ENCODE peak calls at places on chromosomes 2 and 18, in eight cellular contexts. A is fibroblast of lung; T is K562; Q is CD8-positive, alpha-beta T cell; G is PC-9; Z is right lobe of liver; N is GM23338; I is esophagus squamous epithelium. V is an unnamed sample. For H3K4me1 and H3K27me3, the result is how much of the 10 kb centered on the place peaks cover.

GRCh38 chr2:127576433-127577207 is 41.1 kb downstream of the MYO7B start:
- DNase-seq in A (peak), G (peak), Q (no peak), N (peak), T (no peak), I (no peak), Z (peak), V (peak)

GRCh38 chr2:189291460-189291859 is 111.9 kb upstream of the COL5A2 start:
- DNase-seq in T (no peak), G (no peak), N (no peak), I (no peak), Z (no peak), Q (no peak), A (peak), V (no peak)

GRCh38 chr2:15177103-15177502 is 384.0 kb downstream of the NBAS start:
- DNase-seq in Q (peak), A (peak), I (no peak), G (peak), Z (no peak), T (no peak), N (no peak), V (no peak)

GRCh38 chr2:227655454-227655853 is 11.2 kb upstream of the SCYGR5 start:
- DNase-seq in Z (no peak), Q (no peak), T (peak), I (no peak), G (peak), A (peak), N (no peak), V (no peak)

GRCh38 chr18:45341454-45341853 is 273.8 kb upstream of the SLC14A2 start:
- DNase-seq in A (no peak), Z (no peak), G (no peak), T (no peak), N (no peak), Q (no peak), I (no peak), V (no peak)

GRCh38 chr2:79580175-79580574 is 67.3 kb downstream of the CTNNA2 start:
- DNase-seq in Q (no peak), N (peak), I (no peak), T (no peak), Z (no peak), G (no peak), A (peak), V (peak)

GRCh38 chr2:38496927-38497669 is 105.6 kb downstream of the HNRNPLL start:
- DNase-seq in N (no peak), T (no peak), G (no peak), Q (no peak), A (no peak), Z (peak), I (no peak), V (no peak)

GRCh38 chr2:67169417-67170140 is 227.6 kb upstream of the ETAA1 start:
- DNase-seq in T (no peak), A (peak), I (no peak), G (no peak), N (no peak), Z (no peak), Q (no peak), V (no peak)

GRCh38 chr2:178229927-178230326 is 35.6 kb downstream of the OSBPL6 start:
- DNase-seq in G (no peak), Z (no peak), A (no peak), N (no peak), T (no peak), I (no peak), Q (no peak), V (no peak)

GRCh38 chr2:240513544-240514287 is 44.1 kb downstream of the ANKMY1 start:
- DNase-seq in I (peak), Z (peak), A (peak), Q (peak), N (peak), G (peak), T (peak), V (peak)

GRCh38 chr2:8632755-8633154 is 49.1 kb upstream of the ID2 start:
- DNase-seq in I (no peak), N (no peak), T (no peak), Q (no peak), Z (no peak), G (no peak), A (no peak), V (peak)

GRCh38 chr2:32680937-32681336 is 53.1 kb downstream of the TTC27 start:
- DNase-seq in Z (no peak), N (no peak), T (no peak), G (no peak), A (peak), Q (no peak), I (no peak), V (no peak)

GRCh38 chr2:96106991-96107882 is 9.1 kb downstream of the ADRA2B start:
- DNase-seq in N (no peak), G (no peak), T (no peak), I (no peak), A (no peak), Z (peak), Q (no peak), V (peak)

GRCh38 chr18:46469186-46469915 is 187.7 kb downstream of the LOXHD1 start:
- DNase-seq in N (no peak), Z (no peak), T (no peak), A (peak), G (peak), I (no peak), Q (no peak), V (no peak)

GRCh38 chr2:52294628-52295027 is 1262.7 kb upstream of the NRXN1 start:
- DNase-seq in T (no peak), A (no peak), Q (no peak), N (no peak), I (no peak), G (no peak), Z (no peak), V (no peak)

GRCh38 chr2:98903767-98904485 is 32.1 kb downstream of the CRACDL start:
- DNase-seq in T (no peak), I (no peak), G (no peak), N (peak), Q (no peak), A (no peak), Z (no peak), V (peak)

GRCh38 chr2:33320573-33320972 is 155.9 kb upstream of the RASGRP3 start:
- DNase-seq in Z (no peak), I (no peak), Q (no peak), G (no peak), A (no peak), T (no peak), N (no peak), V (no peak)

GRCh38 chr2:95087379-95087778 is 34.2 kb downstream of the MRPS5 start:
- DNase-seq in A (no peak), I (no peak), N (peak), Q (no peak), G (no peak), Z (no peak), T (no peak), V (no peak)

GRCh38 chr18:61935362-61935761 is 42.6 kb upstream of the RNF152 start:
- DNase-seq in N (no peak), Q (no peak), Z (no peak), G (no peak), I (no peak), A (no peak), T (no peak), V (no peak)

GRCh38 chr2:108614043-108614435 is 79.8 kb downstream of the LIMS1 start:
- DNase-seq in Q (no peak), G (no peak), Z (no peak), A (no peak), N (no peak), I (no peak), T (no peak), V (no peak)

GRCh38 chr18:57561728-57562423 is 24.6 kb downstream of the FECH start:
- DNase-seq in G (peak), T (peak), Q (no peak), A (peak), Z (no peak), N (peak), I (no peak), V (no peak)

GRCh38 chr2:101371635-101372034 is 15.7 kb downstream of the CREG2 start:
- DNase-seq in N (no peak), Q (no peak), I (no peak), T (no peak), Z (no peak), G (no peak), A (no peak), V (no peak)

GRCh38 chr2:235497096-235497495 is 3.3 kb downstream of the AGAP1 start:
- DNase-seq in G (no peak), N (no peak), T (no peak), Z (no peak), Q (no peak), A (no peak), I (no peak), V (no peak)

GRCh38 chr2:121648611-121649401 is 456 bp downstream of the CLASP1 start:
- DNase-seq in Z (peak), G (peak), T (peak), A (peak), N (peak), I (peak), Q (peak), V (peak)

DNA sequence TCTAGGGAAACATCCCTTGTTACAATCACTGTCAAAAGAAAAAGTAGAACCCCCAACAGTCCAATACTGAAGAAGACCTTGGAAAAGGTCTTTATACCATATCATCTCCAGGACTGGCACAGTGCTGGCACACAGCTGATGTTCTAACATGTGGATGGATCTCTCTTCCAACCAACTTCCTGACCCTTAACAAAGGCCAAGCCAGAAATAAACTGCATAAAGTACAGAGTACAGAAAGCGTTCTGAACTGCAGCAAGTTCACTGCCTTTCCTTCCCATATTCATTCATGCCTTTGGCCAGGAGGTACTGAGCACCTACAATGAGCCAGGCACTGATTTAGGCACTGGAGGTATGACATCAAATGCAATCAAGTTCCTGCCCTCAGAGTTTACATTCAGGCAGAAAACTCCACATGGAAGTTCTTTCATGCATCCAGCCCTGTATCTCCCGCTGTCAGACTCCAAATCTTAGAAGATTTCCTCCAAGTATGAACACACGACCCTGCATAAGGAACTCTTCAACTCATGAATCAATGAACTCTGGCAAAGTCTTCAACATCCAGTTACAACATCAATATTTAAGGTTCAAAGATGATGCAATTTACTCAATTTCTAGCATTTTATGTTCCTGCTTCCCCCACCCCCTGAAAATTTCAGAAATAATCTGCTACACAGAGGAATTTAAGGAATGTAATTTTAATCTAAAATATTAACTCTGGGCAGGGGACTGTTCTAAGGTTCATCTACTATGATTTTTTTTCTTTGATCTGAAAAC is 33.8 kb downstream of the ACVR1 start:
- DNase-seq in N (no peak), Q (no peak), T (no peak), Z (no peak), I (no peak), G (no peak), A (no peak), V (no peak)
- H3K4me1 ChIP-seq in N (half or more), Q (under half), T (under half), Z (half or more), I (under half), G (under half), A (under half), V (under half)

GRCh38 chr2:10084956-10085851 is 5.0 kb upstream of the CYS1 start:
- DNase-seq in N (no peak), Q (no peak), Z (no peak), G (no peak), I (no peak), A (no peak), T (no peak), V (no peak)
- H3K27me3 ChIP-seq in N (under half), Q (under half), Z (under half), G (under half), I (under half), A (under half), T (under half), V (under half)

GRCh38 chr2:73893764-73894474 is 1.1 kb downstream of the ACTG2 start:
- DNase-seq in Q (no peak), Z (no peak), I (no peak), N (no peak), G (no peak), A (no peak), T (no peak), V (no peak)

GRCh38 chr2:73892631-73893329 is at the start of gene ACTG2:
- DNase-seq in N (no peak), G (no peak), T (no peak), A (peak), Z (no peak), Q (no peak), I (no peak), V (no peak)

GRCh38 chr2:73890301-73891092 is 2.3 kb upstream of the ACTG2 start:
- DNase-seq in I (no peak), T (no peak), N (no peak), A (peak), G (no peak), Z (no peak), Q (no peak), V (no peak)

GRCh38 chr2:73888388-73888787 is 4.4 kb upstream of the ACTG2 start:
- DNase-seq in T (no peak), N (no peak), I (no peak), Z (no peak), Q (no peak), G (no peak), A (no peak), V (no peak)

DNA sequence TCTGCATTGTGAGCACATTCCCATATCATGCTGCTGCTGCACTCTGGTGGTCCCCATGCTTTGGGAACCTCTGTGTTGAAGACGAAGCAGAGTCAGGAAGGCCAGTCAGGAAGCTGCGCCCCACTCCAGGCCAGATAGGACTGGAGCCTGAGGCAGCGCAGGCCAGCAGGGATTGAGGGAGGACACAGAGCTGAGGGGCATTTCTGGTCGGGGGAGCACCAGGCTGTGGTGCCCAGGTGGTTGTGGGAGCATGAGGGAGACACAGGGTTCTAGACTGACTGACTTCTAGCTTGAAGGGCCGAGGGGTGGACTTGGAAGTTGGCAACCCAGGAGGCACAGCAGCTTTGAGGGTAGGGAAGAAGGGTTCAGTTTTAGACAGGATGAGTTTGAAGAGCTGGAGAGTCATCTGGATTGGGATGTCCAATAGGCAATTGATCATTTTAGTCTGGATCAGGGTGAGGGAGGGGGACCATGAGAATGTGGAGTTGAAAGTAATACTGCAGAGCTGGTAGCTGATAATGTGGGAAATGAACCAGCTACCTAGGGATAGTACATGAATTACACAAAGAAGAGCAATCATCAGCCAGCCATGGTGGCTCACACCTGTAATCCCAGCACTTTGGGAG is 1.4 kb upstream of the ACTG2 start:
- DNase-seq in Q (no peak), N (no peak), I (no peak), G (no peak), Z (no peak), T (no peak), A (no peak), V (no peak)
- H3K4me3 ChIP-seq in Q (no peak), N (no peak), I (no peak), G (no peak), Z (no peak), T (no peak), A (no peak), V (no peak)

GRCh38 chr2:74029719-74030397 is 45.1 kb downstream of the TET3 start:
- DNase-seq in N (no peak), T (no peak), Z (no peak), A (no peak), Q (no peak), G (no peak), I (no peak), V (no peak)
- H3K4me1 ChIP-seq in N (under half), T (under half), Z (under half), A (under half), Q (half or more), G (under half), I (under half), V (half or more)

DNA sequence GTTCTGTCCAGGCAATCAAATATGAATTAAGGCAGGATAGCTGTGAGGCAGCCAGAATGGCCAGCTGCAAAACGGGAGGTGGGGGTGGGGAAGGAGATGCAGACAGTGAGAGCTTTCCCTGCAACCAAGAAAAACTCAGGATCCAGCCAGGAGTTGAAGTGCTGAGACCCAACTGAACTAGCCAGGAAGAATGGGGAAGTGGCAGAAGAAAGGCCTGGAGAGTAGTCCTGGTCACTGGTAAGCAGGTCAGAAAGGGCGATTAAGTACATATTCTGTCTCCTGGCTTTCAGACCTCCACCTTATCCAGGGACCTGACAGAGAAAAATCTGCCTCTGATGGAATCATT is 12.8 kb upstream of the HOXD1 start:
- DNase-seq in A (peak), Z (no peak), G (no peak), I (no peak), T (no peak), N (peak), Q (no peak), V (no peak)
- H3K27me3 ChIP-seq in A (half or more), Z (under half), G (half or more), I (half or more), T (half or more), N (half or more), Q (half or more), V (half or more)

GRCh38 chr18:55477537-55478300 is 110.3 kb downstream of the TCF4 start:
- DNase-seq in N (no peak), G (no peak), Q (no peak), I (no peak), A (peak), Z (peak), T (peak), V (no peak)
- H3K4me3 ChIP-seq in N (no peak), G (no peak), Q (peak), I (peak), A (peak), Z (peak), T (peak), V (peak)

DNA sequence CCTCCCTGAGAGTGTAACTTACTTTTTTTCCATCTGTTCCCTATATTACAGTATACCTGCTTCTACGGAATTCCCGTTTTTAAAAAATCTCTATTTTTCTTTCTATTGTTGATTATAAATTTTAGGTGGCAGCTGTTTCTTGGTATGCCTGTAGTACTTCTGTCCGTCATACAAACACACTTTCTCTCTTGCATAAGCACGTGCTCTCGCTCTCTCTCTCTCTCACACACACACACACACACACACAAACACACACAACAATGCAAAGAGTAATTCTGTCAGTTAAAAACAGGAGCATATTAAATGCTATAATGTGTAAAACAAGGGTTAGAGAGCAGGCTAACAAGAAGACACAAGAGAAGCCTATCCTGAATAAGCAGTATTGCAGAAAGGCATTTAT is 140.5 kb downstream of the THADA start:
- DNase-seq in T (no peak), G (no peak), I (no peak), N (no peak), Z (no peak), A (no peak), Q (no peak), V (no peak)
- H3K4me1 ChIP-seq in T (under half), G (half or more), I (half or more), N (under half), Z (under half), A (under half), Q (under half), V (under half)

DNA sequence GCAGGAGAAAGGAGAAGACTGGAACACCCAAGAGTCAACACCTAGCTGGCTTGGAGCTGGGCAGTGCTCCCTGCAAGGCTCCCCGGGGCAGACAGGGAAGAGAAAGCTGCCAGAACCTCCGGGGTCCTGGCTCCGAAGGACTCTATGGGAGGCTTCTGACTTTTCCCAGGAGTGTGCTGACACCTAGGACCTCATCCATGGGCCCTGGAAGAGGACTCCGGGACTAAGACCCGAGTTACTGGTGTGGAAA is 37.8 kb upstream of the ATP6V1B1 start:
- DNase-seq in I (no peak), Z (no peak), N (no peak), G (no peak), T (no peak), Q (no peak), A (no peak), V (no peak)
- H3K27me3 ChIP-seq in I (under half), Z (under half), N (half or more), G (half or more), T (half or more), Q (under half), A (half or more), V (half or more)

GRCh38 chr2:233462826-233463470 is 103.6 kb downstream of the USP40 start:
- DNase-seq in T (no peak), G (no peak), Z (peak), I (no peak), N (no peak), A (no peak), Q (no peak), V (peak)
- H3K4me3 ChIP-seq in T (no peak), G (no peak), Z (no peak), I (no peak), N (no peak), A (no peak), Q (no peak), V (no peak)

DNA sequence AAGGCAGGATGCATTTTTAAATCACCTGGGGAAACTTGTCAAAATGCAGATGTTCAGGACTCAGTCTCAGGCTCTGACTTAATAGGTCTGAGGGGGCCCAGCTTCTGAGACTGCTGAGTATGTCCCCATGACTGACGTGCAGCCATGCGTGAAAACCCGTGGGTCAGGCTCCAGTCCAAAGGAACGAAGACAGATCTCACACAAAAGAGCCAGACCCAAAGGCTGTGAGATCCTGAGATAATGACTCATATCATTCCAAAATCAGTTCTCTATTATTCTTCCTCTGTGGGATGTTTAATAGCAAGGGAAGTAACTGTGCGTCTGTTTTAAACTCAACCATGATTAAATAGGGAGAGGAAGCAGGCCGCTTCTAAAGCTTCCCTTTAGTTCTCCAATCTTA is 107.4 kb upstream of the ACAA2 start:
- DNase-seq in Q (no peak), N (no peak), I (no peak), G (peak), A (peak), T (no peak), Z (no peak), V (no peak)
- H3K4me1 ChIP-seq in Q (under half), N (under half), I (under half), G (under half), A (under half), T (under half), Z (under half), V (under half)